ENCODE peak calls at places on chromosomes 13 and 19, in four cellular contexts. K is breast epithelium, D is GM23338, Y is upper lobe of left lung. F is an unnamed sample. For H3K4me1, the result is how much of the 10 kb centered on the place peaks cover.

GRCh38 chr13:21079206-21079605 is 17.8 kb upstream of the LATS2 start:
- DNase-seq in K (no peak), D (no peak), Y (no peak), F (no peak)

GRCh38 chr13:87234981-87235380 is 436.2 kb upstream of the SLITRK5 start:
- DNase-seq in K (no peak), D (no peak), Y (no peak), F (no peak)

GRCh38 chr13:101985321-101985720 is 416.5 kb downstream of the FGF14 start:
- DNase-seq in K (no peak), D (no peak), Y (no peak), F (no peak)

GRCh38 chr19:3188627-3189596 is 3.2 kb downstream of the NCLN start:
- DNase-seq in K (no peak), D (no peak), Y (peak), F (no peak)

GRCh38 chr13:91017031-91017668 is 330.3 kb upstream of the MIR17HG start:
- DNase-seq in K (no peak), D (peak), Y (peak), F (peak)

GRCh38 chr19:24098359-24098758 is 11.4 kb downstream of the ZNF254 start:
- DNase-seq in K (no peak), D (no peak), Y (no peak), F (no peak)

GRCh38 chr19:39941615-39942507 is 7.4 kb upstream of the FCGBP start:
- DNase-seq in K (no peak), D (no peak), Y (peak), F (peak)

GRCh38 chr13:34430294-34430693 is 511.8 kb upstream of the NBEA start:
- DNase-seq in K (no peak), D (no peak), Y (no peak), F (no peak)

GRCh38 chr19:35555301-35556005 is 8.0 kb downstream of the ATP4A start:
- DNase-seq in K (no peak), D (peak), Y (no peak), F (no peak)

GRCh38 chr19:34181111-34181864 is 9.0 kb downstream of the LSM14A start:
- DNase-seq in K (no peak), D (no peak), Y (no peak), F (no peak)

GRCh38 chr19:1942934-1943555 is 2.1 kb downstream of the CSNK1G2 start:
- DNase-seq in K (no peak), D (no peak), Y (no peak), F (peak)

GRCh38 chr13:95206116-95206515 is 95.1 kb downstream of the ABCC4 start:
- DNase-seq in K (no peak), D (no peak), Y (no peak), F (no peak)

GRCh38 chr13:113939129-113939904 is 34.6 kb downstream of the C13orf46 start:
- DNase-seq in K (no peak), D (no peak), Y (no peak), F (no peak)

GRCh38 chr19:50252111-50252886 is 48.9 kb downstream of the MYH14 start:
- DNase-seq in K (no peak), D (peak), Y (no peak), F (peak)

GRCh38 chr19:8922591-8922990 is 87.6 kb downstream of the MUC16 start:
- DNase-seq in K (no peak), D (no peak), Y (no peak), F (no peak)

GRCh38 chr13:79212064-79212619 is 193.9 kb downstream of the RBM26 start:
- DNase-seq in K (no peak), D (no peak), Y (no peak), F (no peak)

GRCh38 chr13:37608750-37609339 is 10.3 kb upstream of the POSTN start:
- DNase-seq in K (no peak), D (no peak), Y (no peak), F (peak)

GRCh38 chr13:52827839-52828238 is 20.6 kb downstream of the PCDH8 start:
- DNase-seq in K (no peak), D (no peak), Y (no peak), F (no peak)

GRCh38 chr19:51094696-51095279 is 12.1 kb upstream of the KLK14 start:
- DNase-seq in K (no peak), D (peak), Y (peak), F (peak)

GRCh38 chr19:41616785-41617621 is 9.9 kb downstream of the CEACAM4 start:
- DNase-seq in K (no peak), D (peak), Y (no peak), F (peak)

GRCh38 chr13:113305208-113305607 is 8.2 kb downstream of the LAMP1 start:
- DNase-seq in K (no peak), D (no peak), Y (no peak), F (no peak)

GRCh38 chr13:26011996-26012688 is 39.7 kb downstream of the SHISA2 start:
- DNase-seq in K (no peak), D (peak), Y (no peak), F (no peak)

GRCh38 chr13:78137404-78138142 is 218.9 kb upstream of the EDNRB start:
- DNase-seq in K (no peak), D (peak), Y (no peak), F (peak)

GRCh38 chr13:57877596-57877995 is 246.1 kb downstream of the PCDH17 start:
- DNase-seq in K (no peak), D (no peak), Y (no peak), F (no peak)

GRCh38 chr19:15178629-15179308 is 22.0 kb downstream of the NOTCH3 start:
- DNase-seq in K (no peak), D (peak), Y (no peak), F (no peak)

GRCh38 chr19:10612515-10613119 is 12.7 kb upstream of the SLC44A2 start:
- DNase-seq in K (no peak), D (no peak), Y (peak), F (no peak)

GRCh38 chr19:51070334-51070886 is 5.5 kb upstream of the KLK13 start:
- DNase-seq in K (no peak), D (no peak), Y (no peak), F (no peak)

GRCh38 chr13:94431987-94432386 is 47.5 kb downstream of the DCT start:
- DNase-seq in K (no peak), D (no peak), Y (no peak), F (no peak)

GRCh38 chr13:93233997-93234416 is 7.4 kb downstream of the GPC6 start:
- DNase-seq in K (no peak), D (peak), Y (no peak), F (no peak)

GRCh38 chr13:107649071-107649470 is 566.3 kb downstream of the LIG4 start:
- DNase-seq in K (no peak), D (no peak), Y (no peak), F (no peak)

GRCh38 chr13:27027086-27027667 is 144.4 kb downstream of the USP12 start:
- DNase-seq in K (no peak), D (no peak), Y (no peak), F (no peak)

GRCh38 chr13:90899411-90899810 is 448.1 kb upstream of the MIR17HG start:
- DNase-seq in K (no peak), D (no peak), Y (no peak), F (no peak)

GRCh38 chr13:82963466-82963865 is 918.8 kb downstream of the SLITRK1 start:
- DNase-seq in K (no peak), D (no peak), Y (no peak), F (peak)

GRCh38 chr19:42292042-42292960 is 9.6 kb upstream of the PRR19 start:
- DNase-seq in K (no peak), D (no peak), Y (no peak), F (no peak)

GRCh38 chr13:71218960-71219359 is 648.0 kb downstream of the DACH1 start:
- DNase-seq in K (no peak), D (peak), Y (no peak), F (peak)

GRCh38 chr13:47890146-47890814 is 110.8 kb downstream of the SUCLA2 start:
- DNase-seq in K (no peak), D (no peak), Y (no peak), F (no peak)

DNA sequence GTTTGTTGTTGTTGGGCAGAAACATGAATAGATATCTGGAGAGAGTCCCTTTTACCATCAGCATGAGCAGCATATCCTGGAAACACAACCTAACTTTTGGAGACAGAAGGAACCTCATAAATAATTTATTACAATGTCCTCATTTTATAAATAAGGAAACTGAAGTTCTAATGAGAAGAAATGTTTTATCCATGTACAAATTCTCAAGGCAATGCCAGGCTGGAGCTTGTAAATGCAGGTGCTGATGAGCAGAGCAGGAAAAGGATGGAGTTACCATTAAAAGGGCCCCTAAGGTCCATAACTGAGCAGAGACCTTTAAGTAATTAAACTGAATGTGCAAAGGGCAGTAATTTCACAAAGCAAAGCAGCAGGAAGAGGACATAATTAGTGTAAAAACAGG is 17.3 kb downstream of the LCP1 start:
- DNase-seq in K (no peak), D (no peak), Y (no peak), F (no peak)
- H3K4me1 ChIP-seq in K (under half), D (under half), Y (under half), F (under half)

DNA sequence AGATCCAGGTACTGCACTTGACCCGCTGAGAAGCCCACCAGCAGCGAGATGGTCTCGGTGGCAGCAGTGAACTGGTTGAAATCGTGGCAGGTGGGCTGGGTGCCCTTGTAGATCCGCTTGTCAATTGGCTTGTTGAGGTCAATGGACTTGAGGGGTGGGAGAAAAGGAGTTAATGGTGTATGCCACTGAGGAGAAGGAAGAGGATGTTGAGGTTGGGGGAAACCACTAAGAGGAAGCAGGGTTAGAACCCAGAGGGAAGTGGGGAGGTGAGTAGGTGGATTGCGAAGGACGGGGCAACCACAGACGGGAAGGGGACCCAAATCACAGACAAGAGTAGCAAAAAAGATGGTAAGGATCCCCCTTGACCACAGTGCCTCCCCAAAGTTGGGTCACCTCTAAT is 1.7 kb downstream of the DMWD start:
- DNase-seq in K (no peak), D (no peak), Y (peak), F (no peak)
- TF ChIP-seq POLR2AphosphoS5 in K (peak), D (no peak), Y (peak), F (no peak)

GRCh38 chr19:19489804-19490204 is 25.5 kb downstream of the TSSK6 start:
- DNase-seq in K (no peak), D (peak), Y (no peak), F (peak)
- H3K4me1 ChIP-seq in K (under half), D (under half), Y (under half), F (under half)

DNA sequence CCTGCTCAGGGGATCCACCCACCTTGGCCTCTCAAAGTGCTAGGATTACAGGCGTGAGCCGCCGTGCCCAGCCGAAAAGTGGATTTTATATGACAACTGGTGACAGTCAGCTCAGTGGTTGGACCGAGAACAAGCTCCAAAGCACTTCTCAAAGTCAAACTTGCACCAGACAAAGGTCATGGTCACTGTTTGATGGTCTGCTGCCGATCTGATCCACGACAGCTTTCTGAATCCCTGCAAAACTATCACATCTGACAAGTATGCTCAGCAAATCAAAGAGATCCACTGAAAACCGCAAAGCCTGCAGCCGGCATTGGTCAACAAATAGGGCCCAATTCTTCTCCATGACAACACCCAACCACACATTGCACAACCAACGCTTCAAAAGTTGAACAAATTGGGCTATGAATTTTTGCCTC is 21.6 kb upstream of the NAA16 start:
- DNase-seq in K (no peak), D (no peak), Y (no peak), F (no peak)
- TF ChIP-seq POLR2AphosphoS5 in K (no peak), D (no peak), Y (no peak), F (no peak)

GRCh38 chr19:18389095-18389735 is 3.3 kb downstream of the GDF15 start:
- DNase-seq in K (no peak), D (no peak), Y (no peak), F (no peak)
- H3K4me1 ChIP-seq in K (under half), D (under half), Y (under half), F (under half)

GRCh38 chr13:99367663-99368448 is 60.7 kb upstream of the GPR183 start:
- DNase-seq in K (no peak), D (peak), Y (no peak), F (no peak)

GRCh38 chr13:99363391-99363790 is 56.2 kb upstream of the GPR183 start:
- DNase-seq in K (no peak), D (no peak), Y (no peak), F (no peak)

GRCh38 chr13:99367106-99367616 is 60.0 kb upstream of the GPR183 start:
- DNase-seq in K (no peak), D (no peak), Y (no peak), F (no peak)

GRCh38 chr13:99363949-99364348 is 56.8 kb upstream of the GPR183 start:
- DNase-seq in K (no peak), D (no peak), Y (no peak), F (no peak)

DNA sequence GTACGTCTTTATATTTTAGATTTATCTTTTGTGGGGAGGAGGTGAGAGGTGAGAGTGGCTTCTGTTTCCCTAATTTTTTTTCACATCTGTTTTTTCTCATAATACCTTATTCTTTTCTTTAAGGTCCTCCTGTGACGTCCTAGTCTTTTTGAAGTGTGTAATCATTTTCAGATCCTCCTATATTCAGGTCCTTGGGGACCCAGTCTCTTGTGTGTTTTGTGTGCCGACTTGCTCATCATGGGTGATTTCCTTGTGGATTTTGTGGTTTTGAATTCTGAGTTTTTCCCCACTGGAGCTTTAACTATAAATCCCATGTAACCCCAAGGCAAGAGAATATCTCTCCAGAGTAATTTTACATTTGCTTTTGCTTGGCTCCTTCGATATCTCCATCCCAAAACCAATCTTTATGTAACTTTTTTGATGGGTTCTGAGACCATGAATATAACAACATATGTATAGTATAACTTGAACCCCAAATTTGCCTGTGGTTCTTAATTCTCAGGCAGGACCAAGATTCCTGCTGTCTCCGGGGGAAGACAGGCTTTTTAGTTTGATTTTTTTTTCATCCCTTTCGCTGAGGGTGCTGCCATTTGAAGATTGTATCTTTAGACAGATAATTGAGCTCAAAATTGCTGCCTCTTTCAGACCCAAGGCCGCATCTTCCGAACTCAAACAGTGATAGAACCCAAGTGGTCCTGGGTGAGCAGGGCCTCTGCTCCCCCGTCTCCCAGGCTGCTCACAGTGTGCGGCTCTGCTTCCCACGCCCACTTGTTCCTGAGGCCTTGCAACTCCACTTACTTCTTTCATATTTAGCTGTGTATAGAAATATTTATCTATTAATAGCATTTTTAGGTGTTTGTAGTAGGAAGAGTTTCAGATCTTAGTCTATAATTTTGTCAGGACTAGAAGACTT is 59.1 kb upstream of the GPR183 start:
- DNase-seq in K (no peak), D (no peak), Y (no peak), F (no peak)
- TF ChIP-seq POLR2AphosphoS5 in K (no peak), D (no peak), Y (no peak), F (no peak)

DNA sequence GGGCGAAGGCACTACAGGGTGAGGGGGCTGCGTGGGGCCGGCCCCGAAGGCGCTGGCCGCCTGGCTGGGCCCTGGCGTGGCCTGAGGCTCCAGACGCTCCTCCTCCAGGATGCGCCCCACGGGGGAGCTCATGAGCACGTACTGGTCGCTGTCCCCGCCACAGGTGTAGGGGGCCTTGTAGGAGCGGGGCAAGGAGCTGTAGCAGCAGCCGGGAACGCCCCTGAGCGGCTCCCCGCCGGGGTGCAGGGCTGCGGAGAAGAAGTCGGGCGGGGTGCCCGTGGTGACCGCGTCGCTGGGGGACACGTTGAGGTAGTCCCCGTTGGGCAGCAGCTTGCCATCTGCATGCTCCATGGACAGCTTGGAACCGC is 3.0 kb downstream of the IRS2 start:
- DNase-seq in K (no peak), D (peak), Y (no peak), F (no peak)
- H3K4me1 ChIP-seq in K (under half), D (under half), Y (under half), F (under half)

DNA sequence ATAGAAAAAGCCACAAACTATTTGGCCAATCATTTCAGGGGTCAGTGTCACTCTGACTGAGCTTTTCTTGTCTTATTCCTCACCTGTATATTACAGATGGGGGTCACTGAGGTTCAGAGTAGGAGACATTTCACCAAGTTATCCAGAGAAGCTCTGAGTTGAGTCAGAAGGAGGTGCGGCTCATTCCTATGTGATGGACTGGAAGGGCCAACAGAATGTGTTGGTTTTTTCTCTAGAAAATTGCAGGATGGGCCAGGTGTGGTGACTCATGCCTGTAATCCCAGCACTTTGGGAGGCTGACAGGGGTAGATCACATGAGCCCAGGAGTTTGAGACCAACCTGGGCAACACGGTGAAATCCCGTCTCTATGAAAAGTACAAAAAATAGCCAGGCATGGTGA is 24.5 kb upstream of the ZNF83 start:
- DNase-seq in K (no peak), D (no peak), Y (no peak), F (no peak)
- TF ChIP-seq POLR2AphosphoS5 in K (no peak), D (no peak), Y (no peak), F (no peak)

GRCh38 chr13:39847336-39847735 is 191.9 kb downstream of the COG6 start:
- DNase-seq in K (no peak), D (no peak), Y (no peak), F (no peak)
- H3K4me1 ChIP-seq in K (under half), D (under half), Y (under half), F (under half)

GRCh38 chr19:46609511-46610412 is 8.6 kb downstream of the CALM3 start:
- DNase-seq in K (no peak), D (no peak), Y (no peak), F (no peak)

GRCh38 chr19:46608581-46609345 is 7.6 kb downstream of the CALM3 start:
- DNase-seq in K (no peak), D (no peak), Y (no peak), F (no peak)

GRCh38 chr19:46610413-46610775 is 9.3 kb downstream of the CALM3 start:
- DNase-seq in K (no peak), D (no peak), Y (no peak), F (no peak)

GRCh38 chr19:46611791-46612190 is 10.7 kb downstream of the CALM3 start:
- DNase-seq in K (no peak), D (no peak), Y (no peak), F (no peak)

GRCh38 chr19:46610851-46611770 is 10.0 kb downstream of the CALM3 start:
- DNase-seq in K (no peak), D (no peak), Y (no peak), F (no peak)
- TF ChIP-seq POLR2AphosphoS5 in K (no peak), D (peak), Y (no peak), F (no peak)